ENCODE peak calls at places on chromosome 21, in nine cellular contexts. One of them, this sample, is unnamed.

GRCh38 chr21:44801468-44802395 is at the start of gene UBE2G2:
- DNase-seq in GF-D8: peak; percentile 56
- DNase-seq in upper lobe of right lung: peak; percentile 93
- DNase-seq in EL: peak; percentile 79
- DNase-seq in BJ: no peak
- DNase-seq in activated CD8-positive, alpha-beta memory T cell treated with anti-CD3 and anti-CD28 coated beads for 24 hours: peak; percentile 96
- DNase-seq in fibroblast of villous mesenchyme: peak; percentile 74
- DNase-seq in NCI-H748 treated with DMSO at 0.1 percent for 48 hours: peak; percentile 28
- DNase-seq in GM23248: peak; percentile 91
- DNase-seq in this sample: peak; percentile 90

GRCh38 chr21:44778983-44779382 is 22.6 kb downstream of the UBE2G2 start:
- DNase-seq in BJ: no peak
- DNase-seq in upper lobe of right lung: no peak
- DNase-seq in EL: no peak
- DNase-seq in fibroblast of villous mesenchyme: no peak
- DNase-seq in activated CD8-positive, alpha-beta memory T cell treated with anti-CD3 and anti-CD28 coated beads for 24 hours: no peak
- DNase-seq in GM23248: no peak
- DNase-seq in NCI-H748 treated with DMSO at 0.1 percent for 48 hours: no peak
- DNase-seq in GF-D8: no peak
- DNase-seq in this sample: no peak

GRCh38 chr21:44709426-44710293 is 1.7 kb downstream of the TSPEAR start:
- DNase-seq in GM23248: peak; percentile 22
- DNase-seq in upper lobe of right lung: peak; percentile 70
- DNase-seq in activated CD8-positive, alpha-beta memory T cell treated with anti-CD3 and anti-CD28 coated beads for 24 hours: peak; percentile 64
- DNase-seq in GF-D8: no peak
- DNase-seq in EL: peak; percentile 10
- DNase-seq in BJ: no peak
- DNase-seq in NCI-H748 treated with DMSO at 0.1 percent for 48 hours: no peak
- DNase-seq in fibroblast of villous mesenchyme: peak; percentile 1
- DNase-seq in this sample: peak; percentile 48

GRCh38 chr21:36005018-36005417 is 55.3 kb downstream of the SETD4 start:
- DNase-seq in BJ: no peak
- DNase-seq in GM23248: peak; percentile 93
- DNase-seq in NCI-H748 treated with DMSO at 0.1 percent for 48 hours: no peak
- DNase-seq in upper lobe of right lung: no peak
- DNase-seq in fibroblast of villous mesenchyme: peak; percentile 25
- DNase-seq in EL: no peak
- DNase-seq in activated CD8-positive, alpha-beta memory T cell treated with anti-CD3 and anti-CD28 coated beads for 24 hours: no peak
- DNase-seq in GF-D8: no peak
- DNase-seq in this sample: no peak

GRCh38 chr21:43944757-43945156 is 67.4 kb upstream of the TRAPPC10 start:
- DNase-seq in fibroblast of villous mesenchyme: no peak
- DNase-seq in upper lobe of right lung: peak; percentile 61
- DNase-seq in NCI-H748 treated with DMSO at 0.1 percent for 48 hours: no peak
- DNase-seq in BJ: no peak
- DNase-seq in GF-D8: no peak
- DNase-seq in EL: no peak
- DNase-seq in GM23248: no peak
- DNase-seq in activated CD8-positive, alpha-beta memory T cell treated with anti-CD3 and anti-CD28 coated beads for 24 hours: no peak
- DNase-seq in this sample: no peak

GRCh38 chr21:27477321-27477720 is 510.4 kb upstream of the ADAMTS5 start:
- DNase-seq in NCI-H748 treated with DMSO at 0.1 percent for 48 hours: no peak
- DNase-seq in activated CD8-positive, alpha-beta memory T cell treated with anti-CD3 and anti-CD28 coated beads for 24 hours: no peak
- DNase-seq in fibroblast of villous mesenchyme: peak; percentile 69
- DNase-seq in GF-D8: no peak
- DNase-seq in BJ: no peak
- DNase-seq in EL: no peak
- DNase-seq in upper lobe of right lung: no peak
- DNase-seq in GM23248: peak; percentile 22
- DNase-seq in this sample: no peak

GRCh38 chr21:32309906-32310460 is 11.3 kb downstream of the MRAP start:
- DNase-seq in GM23248: no peak
- DNase-seq in BJ: no peak
- DNase-seq in fibroblast of villous mesenchyme: no peak
- DNase-seq in GF-D8: no peak
- DNase-seq in activated CD8-positive, alpha-beta memory T cell treated with anti-CD3 and anti-CD28 coated beads for 24 hours: peak; percentile 28
- DNase-seq in EL: no peak
- DNase-seq in NCI-H748 treated with DMSO at 0.1 percent for 48 hours: no peak
- DNase-seq in upper lobe of right lung: no peak
- DNase-seq in this sample: no peak

GRCh38 chr21:35428489-35428888 is 379.4 kb upstream of the RUNX1 start:
- DNase-seq in upper lobe of right lung: peak; percentile 69
- DNase-seq in GF-D8: no peak
- DNase-seq in fibroblast of villous mesenchyme: peak; percentile 33
- DNase-seq in activated CD8-positive, alpha-beta memory T cell treated with anti-CD3 and anti-CD28 coated beads for 24 hours: peak; percentile 70
- DNase-seq in NCI-H748 treated with DMSO at 0.1 percent for 48 hours: no peak
- DNase-seq in BJ: no peak
- DNase-seq in EL: peak; percentile 4
- DNase-seq in GM23248: peak; percentile 48
- DNase-seq in this sample: peak; percentile 65

GRCh38 chr21:36877741-36878140 is 88.7 kb downstream of the HLCS start:
- DNase-seq in BJ: no peak
- DNase-seq in activated CD8-positive, alpha-beta memory T cell treated with anti-CD3 and anti-CD28 coated beads for 24 hours: no peak
- DNase-seq in GF-D8: no peak
- DNase-seq in NCI-H748 treated with DMSO at 0.1 percent for 48 hours: no peak
- DNase-seq in EL: no peak
- DNase-seq in fibroblast of villous mesenchyme: no peak
- DNase-seq in upper lobe of right lung: no peak
- DNase-seq in GM23248: peak; percentile 7
- DNase-seq in this sample: no peak

GRCh38 chr21:45405271-45405818 is 380 bp downstream of the COL18A1 start:
- DNase-seq in fibroblast of villous mesenchyme: peak; percentile 57
- DNase-seq in upper lobe of right lung: no peak
- DNase-seq in BJ: no peak
- DNase-seq in NCI-H748 treated with DMSO at 0.1 percent for 48 hours: no peak
- DNase-seq in activated CD8-positive, alpha-beta memory T cell treated with anti-CD3 and anti-CD28 coated beads for 24 hours: no peak
- DNase-seq in GM23248: peak; percentile 57
- DNase-seq in EL: peak; percentile 56
- DNase-seq in GF-D8: no peak
- DNase-seq in this sample: peak; percentile 79

GRCh38 chr21:42237161-42237560 is 18.2 kb downstream of the ABCG1 start:
- DNase-seq in BJ: no peak
- DNase-seq in NCI-H748 treated with DMSO at 0.1 percent for 48 hours: no peak
- DNase-seq in GF-D8: no peak
- DNase-seq in activated CD8-positive, alpha-beta memory T cell treated with anti-CD3 and anti-CD28 coated beads for 24 hours: no peak
- DNase-seq in GM23248: no peak
- DNase-seq in fibroblast of villous mesenchyme: no peak
- DNase-seq in upper lobe of right lung: no peak
- DNase-seq in EL: no peak
- DNase-seq in this sample: no peak

GRCh38 chr21:46662765-46663500 is 27.5 kb downstream of the PRMT2 start:
- DNase-seq in upper lobe of right lung: no peak
- DNase-seq in EL: peak; percentile 66
- DNase-seq in BJ: no peak
- DNase-seq in NCI-H748 treated with DMSO at 0.1 percent for 48 hours: no peak
- DNase-seq in GF-D8: no peak
- DNase-seq in activated CD8-positive, alpha-beta memory T cell treated with anti-CD3 and anti-CD28 coated beads for 24 hours: no peak
- DNase-seq in GM23248: peak; percentile 15
- DNase-seq in fibroblast of villous mesenchyme: no peak
- DNase-seq in this sample: no peak

GRCh38 chr21:32929633-32930038 is 96.1 kb upstream of the OLIG2 start:
- DNase-seq in BJ: no peak
- DNase-seq in EL: no peak
- DNase-seq in activated CD8-positive, alpha-beta memory T cell treated with anti-CD3 and anti-CD28 coated beads for 24 hours: no peak
- DNase-seq in GF-D8: no peak
- DNase-seq in GM23248: no peak
- DNase-seq in NCI-H748 treated with DMSO at 0.1 percent for 48 hours: no peak
- DNase-seq in upper lobe of right lung: no peak
- DNase-seq in fibroblast of villous mesenchyme: no peak
- DNase-seq in this sample: no peak

GRCh38 chr21:42075686-42076471 is 4.8 kb downstream of the UMODL1 start:
- DNase-seq in GM23248: no peak
- DNase-seq in fibroblast of villous mesenchyme: no peak
- DNase-seq in upper lobe of right lung: peak; percentile 60
- DNase-seq in BJ: no peak
- DNase-seq in activated CD8-positive, alpha-beta memory T cell treated with anti-CD3 and anti-CD28 coated beads for 24 hours: no peak
- DNase-seq in EL: no peak
- DNase-seq in GF-D8: no peak
- DNase-seq in NCI-H748 treated with DMSO at 0.1 percent for 48 hours: no peak
- DNase-seq in this sample: no peak

GRCh38 chr21:44931137-44931500 is 8.7 kb upstream of the SLX9 start:
- DNase-seq in NCI-H748 treated with DMSO at 0.1 percent for 48 hours: no peak
- DNase-seq in EL: peak; percentile 37
- DNase-seq in GF-D8: peak; percentile 81
- DNase-seq in activated CD8-positive, alpha-beta memory T cell treated with anti-CD3 and anti-CD28 coated beads for 24 hours: peak; percentile 74
- DNase-seq in fibroblast of villous mesenchyme: peak; percentile 60
- DNase-seq in BJ: no peak
- DNase-seq in GM23248: peak; percentile 75
- DNase-seq in upper lobe of right lung: peak; percentile 82
- DNase-seq in this sample: no peak

GRCh38 chr21:39669485-39669884 is 56.7 kb downstream of the B3GALT5 start:
- DNase-seq in EL: no peak
- DNase-seq in NCI-H748 treated with DMSO at 0.1 percent for 48 hours: peak; percentile 11
- DNase-seq in fibroblast of villous mesenchyme: no peak
- DNase-seq in GF-D8: no peak
- DNase-seq in upper lobe of right lung: no peak
- DNase-seq in BJ: no peak
- DNase-seq in GM23248: no peak
- DNase-seq in activated CD8-positive, alpha-beta memory T cell treated with anti-CD3 and anti-CD28 coated beads for 24 hours: no peak
- DNase-seq in this sample: no peak

GRCh38 chr21:42601656-42602055 is 51.8 kb upstream of the PDE9A start:
- DNase-seq in GM23248: no peak
- DNase-seq in NCI-H748 treated with DMSO at 0.1 percent for 48 hours: no peak
- DNase-seq in activated CD8-positive, alpha-beta memory T cell treated with anti-CD3 and anti-CD28 coated beads for 24 hours: no peak
- DNase-seq in upper lobe of right lung: peak; percentile 30
- DNase-seq in BJ: no peak
- DNase-seq in EL: no peak
- DNase-seq in fibroblast of villous mesenchyme: no peak
- DNase-seq in GF-D8: no peak
- DNase-seq in this sample: no peak

GRCh38 chr21:44872568-44873355 is 728 bp downstream of the PTTG1IP start:
- DNase-seq in BJ: no peak
- DNase-seq in EL: peak; percentile 54
- DNase-seq in GM23248: peak; percentile 61
- DNase-seq in NCI-H748 treated with DMSO at 0.1 percent for 48 hours: no peak
- DNase-seq in activated CD8-positive, alpha-beta memory T cell treated with anti-CD3 and anti-CD28 coated beads for 24 hours: no peak
- DNase-seq in GF-D8: no peak
- DNase-seq in fibroblast of villous mesenchyme: peak; percentile 58
- DNase-seq in upper lobe of right lung: peak; percentile 79
- DNase-seq in this sample: no peak

GRCh38 chr21:34592120-34592561 is 22.8 kb downstream of the RCAN1 start:
- DNase-seq in fibroblast of villous mesenchyme: peak; percentile 90
- DNase-seq in NCI-H748 treated with DMSO at 0.1 percent for 48 hours: no peak
- DNase-seq in upper lobe of right lung: no peak
- DNase-seq in GM23248: peak; percentile 47
- DNase-seq in activated CD8-positive, alpha-beta memory T cell treated with anti-CD3 and anti-CD28 coated beads for 24 hours: no peak
- DNase-seq in GF-D8: no peak
- DNase-seq in EL: no peak
- DNase-seq in BJ: no peak
- DNase-seq in this sample: no peak

GRCh38 chr21:45364464-45365185 is 40.3 kb upstream of the COL18A1 start:
- DNase-seq in BJ: no peak
- DNase-seq in NCI-H748 treated with DMSO at 0.1 percent for 48 hours: no peak
- DNase-seq in EL: peak; percentile 78
- DNase-seq in fibroblast of villous mesenchyme: peak; percentile 67
- DNase-seq in activated CD8-positive, alpha-beta memory T cell treated with anti-CD3 and anti-CD28 coated beads for 24 hours: no peak
- DNase-seq in upper lobe of right lung: no peak
- DNase-seq in GF-D8: no peak
- DNase-seq in GM23248: peak; percentile 70
- DNase-seq in this sample: peak; percentile 81

GRCh38 chr21:27519357-27519756 is 552.5 kb upstream of the ADAMTS5 start:
- DNase-seq in EL: peak; percentile 92
- DNase-seq in BJ: peak; percentile 59
- DNase-seq in NCI-H748 treated with DMSO at 0.1 percent for 48 hours: no peak
- DNase-seq in GM23248: peak; percentile 75
- DNase-seq in upper lobe of right lung: no peak
- DNase-seq in activated CD8-positive, alpha-beta memory T cell treated with anti-CD3 and anti-CD28 coated beads for 24 hours: no peak
- DNase-seq in GF-D8: no peak
- DNase-seq in fibroblast of villous mesenchyme: peak; percentile 90
- DNase-seq in this sample: no peak

GRCh38 chr21:44991538-44992483 is 52.0 kb downstream of the SLX9 start:
- DNase-seq in BJ: no peak
- DNase-seq in GM23248: no peak
- DNase-seq in upper lobe of right lung: no peak
- DNase-seq in GF-D8: no peak
- DNase-seq in EL: peak; percentile 45
- DNase-seq in activated CD8-positive, alpha-beta memory T cell treated with anti-CD3 and anti-CD28 coated beads for 24 hours: no peak
- DNase-seq in NCI-H748 treated with DMSO at 0.1 percent for 48 hours: no peak
- DNase-seq in fibroblast of villous mesenchyme: peak; percentile 88
- DNase-seq in this sample: no peak

GRCh38 chr21:44006017-44006624 is 6.0 kb upstream of the TRAPPC10 start:
- DNase-seq in EL: peak; percentile 88
- DNase-seq in fibroblast of villous mesenchyme: peak; percentile 95
- DNase-seq in upper lobe of right lung: no peak
- DNase-seq in GM23248: peak; percentile 96
- DNase-seq in BJ: peak; percentile 80
- DNase-seq in NCI-H748 treated with DMSO at 0.1 percent for 48 hours: no peak
- DNase-seq in activated CD8-positive, alpha-beta memory T cell treated with anti-CD3 and anti-CD28 coated beads for 24 hours: no peak
- DNase-seq in GF-D8: no peak
- DNase-seq in this sample: no peak

GRCh38 chr21:27275294-27275927 is 308.5 kb upstream of the ADAMTS5 start:
- DNase-seq in activated CD8-positive, alpha-beta memory T cell treated with anti-CD3 and anti-CD28 coated beads for 24 hours: no peak
- DNase-seq in GM23248: peak; percentile 84
- DNase-seq in fibroblast of villous mesenchyme: peak; percentile 86
- DNase-seq in BJ: peak; percentile 50
- DNase-seq in NCI-H748 treated with DMSO at 0.1 percent for 48 hours: no peak
- DNase-seq in GF-D8: no peak
- DNase-seq in upper lobe of right lung: no peak
- DNase-seq in EL: peak; percentile 82
- DNase-seq in this sample: no peak

GRCh38 chr21:34204021-34204420 is 130.6 kb downstream of the MRPS6 start:
- DNase-seq in GF-D8: no peak
- DNase-seq in EL: no peak
- DNase-seq in activated CD8-positive, alpha-beta memory T cell treated with anti-CD3 and anti-CD28 coated beads for 24 hours: no peak
- DNase-seq in NCI-H748 treated with DMSO at 0.1 percent for 48 hours: no peak
- DNase-seq in GM23248: no peak
- DNase-seq in upper lobe of right lung: no peak
- DNase-seq in BJ: no peak
- DNase-seq in fibroblast of villous mesenchyme: no peak
- DNase-seq in this sample: no peak

GRCh38 chr21:46038871-46039397 is 57.4 kb downstream of the COL6A1 start:
- DNase-seq in NCI-H748 treated with DMSO at 0.1 percent for 48 hours: no peak
- DNase-seq in EL: peak; percentile 94
- DNase-seq in GM23248: peak; percentile 97
- DNase-seq in GF-D8: no peak
- DNase-seq in activated CD8-positive, alpha-beta memory T cell treated with anti-CD3 and anti-CD28 coated beads for 24 hours: no peak
- DNase-seq in upper lobe of right lung: peak; percentile 70
- DNase-seq in BJ: peak; percentile 33
- DNase-seq in fibroblast of villous mesenchyme: peak; percentile 89
- DNase-seq in this sample: peak; percentile 79

GRCh38 chr21:44793269-44794030 is 8.2 kb downstream of the UBE2G2 start:
- DNase-seq in GF-D8: peak; percentile 21
- DNase-seq in upper lobe of right lung: no peak
- DNase-seq in BJ: no peak
- DNase-seq in NCI-H748 treated with DMSO at 0.1 percent for 48 hours: peak; percentile 44
- DNase-seq in fibroblast of villous mesenchyme: peak; percentile 68
- DNase-seq in GM23248: peak; percentile 79
- DNase-seq in EL: peak; percentile 65
- DNase-seq in activated CD8-positive, alpha-beta memory T cell treated with anti-CD3 and anti-CD28 coated beads for 24 hours: peak; percentile 67
- DNase-seq in this sample: peak; percentile 68

GRCh38 chr21:25670726-25671125 is 31.7 kb downstream of the JAM2 start:
- DNase-seq in BJ: no peak
- DNase-seq in activated CD8-positive, alpha-beta memory T cell treated with anti-CD3 and anti-CD28 coated beads for 24 hours: no peak
- DNase-seq in NCI-H748 treated with DMSO at 0.1 percent for 48 hours: no peak
- DNase-seq in fibroblast of villous mesenchyme: peak; percentile 17
- DNase-seq in upper lobe of right lung: no peak
- DNase-seq in EL: peak; percentile 2
- DNase-seq in GF-D8: no peak
- DNase-seq in GM23248: peak; percentile 69
- DNase-seq in this sample: no peak

GRCh38 chr21:40067751-40068150 is 200.5 kb downstream of the PCP4 start:
- DNase-seq in GF-D8: no peak
- DNase-seq in activated CD8-positive, alpha-beta memory T cell treated with anti-CD3 and anti-CD28 coated beads for 24 hours: no peak
- DNase-seq in fibroblast of villous mesenchyme: no peak
- DNase-seq in GM23248: no peak
- DNase-seq in NCI-H748 treated with DMSO at 0.1 percent for 48 hours: no peak
- DNase-seq in EL: no peak
- DNase-seq in BJ: no peak
- DNase-seq in upper lobe of right lung: no peak
- DNase-seq in this sample: no peak

GRCh38 chr21:45864436-45864835 is 117.1 kb upstream of the COL6A1 start:
- DNase-seq in fibroblast of villous mesenchyme: no peak
- DNase-seq in BJ: no peak
- DNase-seq in EL: peak; percentile 35
- DNase-seq in activated CD8-positive, alpha-beta memory T cell treated with anti-CD3 and anti-CD28 coated beads for 24 hours: peak; percentile 4
- DNase-seq in GF-D8: no peak
- DNase-seq in upper lobe of right lung: no peak
- DNase-seq in GM23248: peak; percentile 56
- DNase-seq in NCI-H748 treated with DMSO at 0.1 percent for 48 hours: no peak
- DNase-seq in this sample: no peak

GRCh38 chr21:45508607-45509565 is 33.4 kb downstream of the SLC19A1 start:
- DNase-seq in BJ: no peak
- DNase-seq in activated CD8-positive, alpha-beta memory T cell treated with anti-CD3 and anti-CD28 coated beads for 24 hours: no peak
- DNase-seq in upper lobe of right lung: peak; percentile 64
- DNase-seq in GF-D8: no peak
- DNase-seq in GM23248: no peak
- DNase-seq in fibroblast of villous mesenchyme: no peak
- DNase-seq in EL: no peak
- DNase-seq in NCI-H748 treated with DMSO at 0.1 percent for 48 hours: no peak
- DNase-seq in this sample: peak; percentile 57